ENCODE peak calls at places on chromosome 7, in ten cellular contexts. D is LoVo, B is lung microvascular endothelial cell, Q is NCI-H1105, J is GDM1, G is RPMI7951, F is breast epithelium, O is cardiac fibroblast, W is GM23248, P is SK-MEL-5. X is an unnamed sample.

GRCh38 chr7:86012955-86013354 is 630.8 kb upstream of the GRM3 start:
- DNase-seq in P (no peak), G (no peak), B (no peak), W (no peak), J (no peak), Q (no peak), O (no peak), F (no peak), D (no peak), X (no peak)

GRCh38 chr7:155356323-155357105 is 58.8 kb downstream of the INSIG1 start:
- DNase-seq in F (no peak), J (no peak), B (peak; percentile 33), G (peak; percentile 45), W (peak; percentile 26), P (peak; percentile 68), Q (no peak), O (no peak), D (no peak), X (no peak)

GRCh38 chr7:102390697-102391484 is 5.3 kb upstream of the PRKRIP1 start:
- DNase-seq in B (peak; percentile 80), P (peak; percentile 92), O (peak; percentile 81), D (peak; percentile 83), Q (peak; percentile 39), W (peak; percentile 80), F (peak; percentile 61), J (peak; percentile 47), G (peak; percentile 68), X (peak; percentile 95)

GRCh38 chr7:127438836-127439235 is 46.3 kb upstream of the ZNF800 start:
- DNase-seq in W (no peak), F (no peak), D (no peak), B (no peak), O (no peak), G (no peak), P (no peak), J (no peak), Q (no peak), X (no peak)

GRCh38 chr7:89605362-89605761 is 548.9 kb upstream of the STEAP1 start:
- DNase-seq in Q (no peak), F (no peak), G (no peak), O (no peak), D (no peak), J (no peak), B (no peak), W (no peak), P (no peak), X (no peak)

GRCh38 chr7:11341285-11341944 is 367.7 kb downstream of the PHF14 start:
- DNase-seq in O (peak; percentile 61), J (no peak), P (peak; percentile 73), F (no peak), D (no peak), G (peak; percentile 20), Q (peak; percentile 67), W (peak; percentile 39), B (peak; percentile 4), X (no peak)

GRCh38 chr7:1971946-1972654 is 260.6 kb downstream of the MAD1L1 start:
- DNase-seq in Q (no peak), J (no peak), G (no peak), F (no peak), D (no peak), P (no peak), B (no peak), W (no peak), O (no peak), X (no peak)

GRCh38 chr7:74478671-74479065 is 25.0 kb downstream of the GTF2IRD1 start:
- DNase-seq in G (no peak), F (no peak), O (peak; percentile 22), P (no peak), Q (no peak), B (no peak), D (no peak), W (no peak), J (no peak), X (no peak)

GRCh38 chr7:151696738-151697514 is 177.2 kb upstream of the RHEB start:
- DNase-seq in W (no peak), Q (peak; percentile 94), F (no peak), B (no peak), J (no peak), O (no peak), D (peak; percentile 88), P (no peak), G (no peak), X (no peak)

GRCh38 chr7:93147358-93147757 is 827 bp downstream of the SAMD9L start:
- DNase-seq in J (peak; percentile 49), W (peak; percentile 75), O (peak; percentile 65), P (peak; percentile 11), Q (no peak), G (peak; percentile 75), B (peak; percentile 82), F (no peak), D (peak; percentile 45), X (peak; percentile 82)

GRCh38 chr7:127066974-127067373 is 185.8 kb downstream of the GRM8 start:
- DNase-seq in W (no peak), G (no peak), Q (no peak), F (no peak), D (no peak), O (no peak), J (no peak), B (no peak), P (peak; percentile 70), X (no peak)

GRCh38 chr7:157411580-157411979 is 74.8 kb downstream of the DNAJB6 start:
- DNase-seq in P (no peak), D (no peak), B (no peak), Q (no peak), F (no peak), J (no peak), O (no peak), G (no peak), W (no peak), X (no peak)

GRCh38 chr7:28768577-28769147 is 189.5 kb downstream of the TRIL start:
- DNase-seq in F (no peak), J (no peak), P (peak; percentile 21), Q (peak; percentile 21), W (peak; percentile 92), D (no peak), O (no peak), B (peak; percentile 3), G (peak; percentile 81), X (no peak)

GRCh38 chr7:130890176-130891020 is 156.4 kb upstream of the KLF14 start:
- DNase-seq in D (no peak), B (no peak), P (no peak), G (no peak), O (peak; percentile 68), W (peak; percentile 58), F (no peak), Q (no peak), J (no peak), X (no peak)

GRCh38 chr7:158957507-158957900 is 101.1 kb downstream of the DYNC2I1 start:
- DNase-seq in B (no peak), G (no peak), D (no peak), J (no peak), W (no peak), Q (peak; percentile 71), P (no peak), F (no peak), O (no peak), X (no peak)

GRCh38 chr7:30437823-30438574 is 40.6 kb downstream of the NOD1 start:
- DNase-seq in F (no peak), G (no peak), W (no peak), D (no peak), Q (no peak), B (no peak), J (no peak), O (no peak), P (no peak), X (peak; percentile 59)

GRCh38 chr7:80216996-80217842 is 82.6 kb downstream of the GNAI1 start:
- DNase-seq in F (no peak), D (no peak), P (no peak), B (no peak), Q (no peak), G (no peak), O (no peak), J (no peak), W (no peak), X (no peak)

GRCh38 chr7:132030161-132030568 is 473.7 kb upstream of the PODXL start:
- DNase-seq in P (no peak), J (no peak), B (no peak), D (no peak), F (no peak), G (no peak), W (no peak), Q (peak; percentile 76), O (peak; percentile 37), X (no peak)

GRCh38 chr7:149823191-149823630 is 15.0 kb upstream of the ZNF862 start:
- DNase-seq in D (no peak), O (no peak), J (no peak), P (no peak), B (no peak), F (no peak), W (no peak), Q (no peak), G (no peak), X (no peak)

GRCh38 chr7:99540542-99540941 is 11.4 kb downstream of the FAM200A start:
- DNase-seq in J (no peak), P (no peak), D (no peak), B (no peak), Q (no peak), G (no peak), O (no peak), F (no peak), W (no peak), X (no peak)

GRCh38 chr7:15600298-15600697 is 38.5 kb upstream of the AGMO start:
- DNase-seq in G (no peak), F (no peak), P (no peak), W (no peak), B (no peak), O (no peak), D (no peak), Q (no peak), J (no peak), X (no peak)

GRCh38 chr7:30770936-30771858 is at the start of gene MINDY4:
- DNase-seq in Q (no peak), D (peak; percentile 74), B (peak; percentile 83), P (peak; percentile 86), G (peak; percentile 91), O (peak; percentile 89), W (peak; percentile 85), J (no peak), F (peak; percentile 71), X (peak; percentile 94)

GRCh38 chr7:88217675-88218427 is 2.0 kb downstream of the SRI start:
- DNase-seq in O (no peak), B (no peak), Q (no peak), W (no peak), J (no peak), F (no peak), D (no peak), G (peak; percentile 18), P (no peak), X (no peak)

GRCh38 chr7:12638851-12639467 is 48.5 kb upstream of the ARL4A start:
- DNase-seq in F (no peak), O (peak; percentile 49), D (peak; percentile 75), Q (peak; percentile 47), B (peak; percentile 46), J (no peak), W (peak; percentile 60), P (peak; percentile 76), G (peak; percentile 57), X (no peak)

GRCh38 chr7:45259966-45260646 is 102.5 kb downstream of the RAMP3 start:
- DNase-seq in W (peak; percentile 53), D (peak; percentile 46), F (no peak), G (peak; percentile 35), J (peak; percentile 6), P (peak; percentile 66), O (peak; percentile 30), Q (no peak), B (peak; percentile 39), X (peak; percentile 26)

GRCh38 chr7:100642534-100642907 is 1.2 kb upstream of the TFR2 start:
- DNase-seq in D (no peak), W (no peak), Q (peak; percentile 8), P (peak; percentile 48), O (no peak), J (no peak), G (no peak), F (no peak), B (no peak), X (no peak)

GRCh38 chr7:29285451-29285807 is 90.9 kb downstream of the CHN2 start:
- DNase-seq in D (peak; percentile 59), G (peak; percentile 93), W (peak; percentile 88), F (no peak), J (peak; percentile 71), O (peak; percentile 88), Q (no peak), P (no peak), B (peak; percentile 41), X (no peak)

GRCh38 chr7:117122536-117122935 is 169.2 kb downstream of the ST7 start:
- DNase-seq in J (no peak), O (peak; percentile 14), F (no peak), P (no peak), Q (no peak), D (no peak), G (no peak), W (no peak), B (no peak), X (no peak)

X was measured in lower leg skin.